ENCODE peak calls at places on chromosomes 2 and 18, in five cellular contexts. F, O, A, L and C are unnamed samples. For H3K4me1 and H3K9me3, the result is how much of the 10 kb centered on the place peaks cover.

GRCh38 chr2:230564805-230565779 is 147.6 kb upstream of the CAB39 start:
- DNase-seq in A (no peak), F (no peak), O (no peak), L (no peak), C (no peak)

GRCh38 chr2:133270550-133270949 is 297.7 kb downstream of the NCKAP5 start:
- DNase-seq in L (no peak), A (no peak), F (no peak), O (no peak), C (no peak)

GRCh38 chr18:34592961-34593382 is 117.1 kb upstream of the DTNA start:
- DNase-seq in O (no peak), F (peak), L (no peak), A (no peak), C (peak)

GRCh38 chr2:43837831-43838559 is 644 bp downstream of the ABCG5 start:
- DNase-seq in A (no peak), L (no peak), F (no peak), O (no peak), C (no peak)

GRCh38 chr2:37599688-37600525 is 71.5 kb downstream of the CDC42EP3 start:
- DNase-seq in O (no peak), L (no peak), A (peak), F (peak), C (no peak)

GRCh38 chr2:42261531-42262195 is 92.5 kb downstream of the EML4 start:
- DNase-seq in L (peak), A (no peak), O (no peak), F (no peak), C (no peak)

GRCh38 chr2:26922638-26923466 is 47.6 kb upstream of the MAPRE3 start:
- DNase-seq in L (peak), O (peak), A (peak), F (peak), C (no peak)

GRCh38 chr2:168320267-168320666 is 72.9 kb upstream of the STK39 start:
- DNase-seq in O (no peak), L (no peak), A (no peak), F (no peak), C (no peak)

GRCh38 chr2:186629245-186629996 is 39.6 kb downstream of the ITGAV start:
- DNase-seq in F (no peak), L (no peak), A (no peak), O (no peak), C (no peak)

GRCh38 chr2:147910990-147911473 is 66.2 kb downstream of the ACVR2A start:
- DNase-seq in O (peak), A (no peak), F (no peak), L (no peak), C (no peak)

GRCh38 chr2:220143336-220143735 is 515.9 kb downstream of the SLC4A3 start:
- DNase-seq in F (no peak), A (no peak), L (no peak), O (peak), C (no peak)

GRCh38 chr18:22703883-22704626 is 229.1 kb upstream of the RBBP8 start:
- DNase-seq in F (no peak), L (peak), O (peak), A (no peak), C (no peak)

GRCh38 chr2:98823196-98824166 is 92.5 kb upstream of the MGAT4A start:
- DNase-seq in O (no peak), F (no peak), A (peak), L (peak), C (no peak)

GRCh38 chr2:100105678-100106054 is 36.7 kb downstream of the AFF3 start:
- DNase-seq in O (no peak), A (no peak), F (no peak), L (no peak), C (no peak)

GRCh38 chr2:133674433-133675331 is 106.4 kb upstream of the NCKAP5 start:
- DNase-seq in F (peak), A (no peak), O (peak), L (no peak), C (peak)

GRCh38 chr2:149716687-149717086 is 129.1 kb upstream of the MMADHC start:
- DNase-seq in L (no peak), F (no peak), O (no peak), A (no peak), C (no peak)

GRCh38 chr2:185802926-185803325 is 64.3 kb downstream of the FSIP2 start:
- DNase-seq in F (no peak), A (no peak), L (no peak), O (no peak), C (no peak)

GRCh38 chr2:43178602-43179542 is 47.5 kb downstream of the ZFP36L2 start:
- DNase-seq in L (peak), O (peak), F (peak), A (peak), C (peak)

GRCh38 chr2:107197601-107198000 is 311.6 kb upstream of the ST6GAL2 start:
- DNase-seq in O (no peak), L (no peak), F (no peak), A (no peak), C (no peak)

GRCh38 chr2:240913810-240914644 is 7.9 kb downstream of the CROCC2 start:
- DNase-seq in O (peak), L (peak), A (peak), F (peak), C (no peak)

GRCh38 chr2:109586687-109587086 is 27.1 kb downstream of the SEPTIN10 start:
- DNase-seq in A (no peak), L (no peak), O (no peak), F (no peak), C (no peak)

GRCh38 chr18:50218432-50219197 is 23.7 kb upstream of the MYO5B start:
- DNase-seq in F (peak), L (no peak), A (no peak), O (peak), C (no peak)

GRCh38 chr2:47336259-47337238 is 66.4 kb upstream of the MSH2 start:
- DNase-seq in L (no peak), F (peak), O (no peak), A (no peak), C (no peak)

GRCh38 chr2:80002761-80003160 is 301.8 kb downstream of the LRRTM1 start:
- DNase-seq in L (no peak), O (no peak), A (no peak), F (no peak), C (no peak)

GRCh38 chr2:227862227-227862740 is 9.1 kb upstream of the DAW1 start:
- DNase-seq in L (peak), A (no peak), O (peak), F (peak), C (no peak)

GRCh38 chr2:135836596-135836995 is 388 bp downstream of the LCT start:
- DNase-seq in A (no peak), F (no peak), O (no peak), L (no peak), C (no peak)

GRCh38 chr18:26307161-26307773 is 81.0 kb downstream of the TAF4B start:
- DNase-seq in O (peak), L (peak), F (no peak), A (no peak), C (peak)

GRCh38 chr2:164302786-164303185 is 318.5 kb downstream of the GRB14 start:
- DNase-seq in O (no peak), L (no peak), F (no peak), A (no peak), C (no peak)

GRCh38 chr2:221097568-221097915 is 474.6 kb downstream of the EPHA4 start:
- DNase-seq in L (no peak), O (no peak), A (no peak), F (no peak), C (no peak)

GRCh38 chr2:201342923-201343322 is 14.2 kb downstream of the FLACC1 start:
- DNase-seq in F (no peak), O (no peak), A (no peak), L (no peak), C (no peak)
- H3K4me1 ChIP-seq in F (under half), O (under half), A (under half), L (under half), C (under half)

DNA sequence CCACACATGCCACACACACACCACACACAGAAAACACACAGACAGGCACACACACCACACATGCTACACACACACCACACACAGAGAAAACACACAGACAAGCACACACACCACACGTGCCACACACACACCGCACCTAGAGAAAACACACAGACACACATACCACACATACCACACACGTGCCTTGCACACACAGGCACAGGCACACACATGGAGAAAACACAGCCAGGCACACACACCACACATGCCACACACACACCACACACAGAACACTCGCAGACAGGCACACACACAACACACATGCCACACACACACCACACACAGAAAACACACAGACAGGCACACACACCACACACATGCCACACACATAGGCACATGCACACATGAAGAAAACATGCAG is 242.1 kb upstream of the MYT1L start:
- DNase-seq in F (no peak), A (peak), L (no peak), O (no peak), C (no peak)
- H3K9me3 ChIP-seq in F (under half), A (under half), L (under half), O (under half), C (under half)

GRCh38 chr18:10935588-10935987 is 213.8 kb downstream of the PIEZO2 start:
- DNase-seq in O (no peak), A (no peak), F (no peak), L (no peak), C (no peak)
- TF ChIP-seq POLR2AphosphoS5 in O (no peak), A (no peak), F (no peak), L (no peak), C (no peak)

GRCh38 chr2:182836451-182836850 is 30.0 kb downstream of the FRZB start:
- DNase-seq in L (no peak), A (no peak), O (no peak), F (no peak), C (no peak)

GRCh38 chr2:182827182-182827879 is 39.1 kb downstream of the FRZB start:
- DNase-seq in A (no peak), O (no peak), F (no peak), L (no peak), C (no peak)

GRCh38 chr2:182831097-182831496 is 35.3 kb downstream of the FRZB start:
- DNase-seq in F (no peak), L (peak), O (no peak), A (no peak), C (no peak)

GRCh38 chr2:182833084-182833483 is 33.4 kb downstream of the FRZB start:
- DNase-seq in F (no peak), L (no peak), A (no peak), O (no peak), C (no peak)

GRCh38 chr2:182831912-182832311 is 34.5 kb downstream of the FRZB start:
- DNase-seq in A (no peak), O (no peak), F (no peak), L (no peak), C (no peak)
- H3K4me1 ChIP-seq in A (under half), O (under half), F (under half), L (under half), C (under half)

GRCh38 chr18:78242796-78243195 is 736.8 kb upstream of the SALL3 start:
- DNase-seq in A (no peak), L (no peak), O (no peak), F (no peak), C (no peak)

GRCh38 chr18:78245451-78245850 is 734.2 kb upstream of the SALL3 start:
- DNase-seq in A (no peak), L (no peak), O (no peak), F (no peak), C (no peak)

GRCh38 chr18:78246041-78246440 is 733.6 kb upstream of the SALL3 start:
- DNase-seq in O (no peak), L (no peak), F (no peak), A (no peak), C (no peak)

GRCh38 chr18:78244779-78245178 is 734.8 kb upstream of the SALL3 start:
- DNase-seq in L (no peak), A (no peak), F (no peak), O (no peak), C (no peak)

GRCh38 chr18:78246588-78246987 is 733.0 kb upstream of the SALL3 start:
- DNase-seq in A (no peak), O (no peak), L (no peak), F (no peak), C (no peak)
- H3K9me3 ChIP-seq in A (under half), O (under half), L (under half), F (under half), C (under half)

DNA sequence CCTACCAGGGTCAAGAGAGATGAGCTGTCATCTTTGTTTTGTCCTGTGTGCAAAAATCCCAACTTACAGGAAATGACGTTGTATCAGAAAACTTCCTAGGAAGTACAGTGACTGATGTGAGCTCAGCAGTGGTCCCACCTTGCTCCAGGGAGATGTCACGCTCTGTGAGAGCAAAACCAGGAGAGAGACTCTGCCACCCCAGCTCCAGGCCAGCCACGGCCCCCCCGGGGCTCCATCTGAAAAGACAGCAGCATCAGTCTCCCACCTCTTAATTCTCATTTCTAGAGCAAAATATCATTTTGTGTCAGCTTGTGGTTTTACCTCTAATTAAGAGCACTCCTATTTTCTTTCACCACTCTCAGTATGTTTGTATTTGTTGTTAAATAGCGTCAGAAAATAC is 57.5 kb downstream of the MYL12B start:
- DNase-seq in O (no peak), L (no peak), A (no peak), F (no peak), C (no peak)
- TF ChIP-seq POLR2AphosphoS5 in O (no peak), L (no peak), A (no peak), F (no peak), C (no peak)